ENCODE peak calls at places on chromosome 7, in nine cellular contexts. P is non-pigmented ciliary epithelial cell; T is T1000; O is Calu3; J is heart left ventricle; L is OCI-M1; M is T-cell; V is effector memory CD8-positive, alpha-beta T cell; F is HCEC 1CT. U is an unnamed sample.

GRCh38 chr7:128422856-128423255 is 13.1 kb upstream of the IMPDH1 start:
- DNase-seq in J (peak), V (peak), F (no peak), M (peak), P (no peak), T (no peak), L (no peak), O (no peak), U (no peak)

GRCh38 chr7:71942115-71942514 is 470.0 kb downstream of the CALN1 start:
- DNase-seq in F (no peak), J (no peak), L (no peak), T (no peak), V (no peak), O (no peak), M (no peak), P (no peak), U (no peak)

GRCh38 chr7:155694846-155695245 is 50.4 kb downstream of the RBM33 start:
- DNase-seq in F (peak), V (no peak), J (no peak), T (no peak), P (no peak), O (no peak), M (no peak), L (peak), U (no peak)

GRCh38 chr7:13792208-13792607 is 197.3 kb downstream of the ETV1 start:
- DNase-seq in L (no peak), P (no peak), O (no peak), M (no peak), F (no peak), T (no peak), V (no peak), J (no peak), U (no peak)

GRCh38 chr7:153910604-153911003 is 141.6 kb upstream of the DPP6 start:
- DNase-seq in L (no peak), F (no peak), V (no peak), T (no peak), O (no peak), J (no peak), P (no peak), M (no peak), U (no peak)

GRCh38 chr7:18647602-18648001 is 152.1 kb downstream of the HDAC9 start:
- DNase-seq in O (no peak), V (no peak), L (peak), T (no peak), P (no peak), M (no peak), F (no peak), J (no peak), U (no peak)

GRCh38 chr7:37408241-37408884 is 40.3 kb downstream of the ELMO1 start:
- DNase-seq in P (no peak), O (no peak), T (no peak), F (no peak), V (no peak), M (no peak), J (no peak), L (peak), U (no peak)

GRCh38 chr7:1447551-1448244 is 11.6 kb downstream of the MICALL2 start:
- DNase-seq in M (no peak), F (no peak), T (no peak), O (no peak), J (no peak), V (no peak), L (no peak), P (no peak), U (no peak)

GRCh38 chr7:67786021-67786420 is 789.4 kb downstream of the TYW1 start:
- DNase-seq in J (no peak), L (no peak), P (no peak), T (no peak), O (no peak), M (no peak), V (no peak), F (no peak), U (no peak)

GRCh38 chr7:130814753-130815152 is 80.7 kb upstream of the KLF14 start:
- DNase-seq in L (peak), F (peak), T (no peak), J (no peak), M (no peak), V (no peak), P (no peak), O (peak), U (no peak)

U was measured in effector CD4-positive, alpha-beta T cell.